ENCODE peak calls at places on chromosomes 2 and 18, in five cellular contexts. C is A549, L is pancreas, T is right cardiac atrium, M is tibial artery. E is an unnamed sample. For H3K9me3, the result is how much of the 10 kb centered on the place peaks cover.

GRCh38 chr2:7118606-7119503 is 201.6 kb downstream of the RNF144A start:
- DNase-seq in C (peak), L (no peak), T (peak), M (no peak), E (no peak)

GRCh38 chr2:163919717-163920116 is 183.9 kb upstream of the FIGN start:
- DNase-seq in C (no peak), L (no peak), T (no peak), M (no peak), E (no peak)

GRCh38 chr2:218648473-218649100 is 10.8 kb downstream of the ZNF142 start:
- DNase-seq in C (peak), L (no peak), T (peak), M (peak), E (peak)

GRCh38 chr2:240731327-240731626 is 39.6 kb downstream of the AQP12A start:
- DNase-seq in C (no peak), L (no peak), T (no peak), M (no peak), E (no peak)

GRCh38 chr18:32301976-32302743 is 112.3 kb downstream of the MEP1B start:
- DNase-seq in C (peak), L (no peak), T (no peak), M (no peak), E (no peak)

GRCh38 chr18:38241736-38242135 is 676.1 kb upstream of the CELF4 start:
- DNase-seq in C (no peak), L (no peak), T (no peak), M (no peak), E (no peak)

GRCh38 chr2:20050104-20050711 is 1.2 kb downstream of the LAPTM4A start:
- DNase-seq in C (no peak), L (no peak), T (no peak), M (no peak), E (peak)

GRCh38 chr2:11807156-11808015 is 61.0 kb downstream of the LPIN1 start:
- DNase-seq in C (no peak), L (no peak), T (no peak), M (no peak), E (no peak)

GRCh38 chr2:126837926-126838717 is 60.6 kb upstream of the TEX51 start:
- DNase-seq in C (no peak), L (no peak), T (no peak), M (no peak), E (no peak)

GRCh38 chr2:233209117-233209977 is 42.1 kb upstream of the ATG16L1 start:
- DNase-seq in C (peak), L (no peak), T (no peak), M (no peak), E (no peak)

GRCh38 chr18:23799540-23799939 is 110.3 kb downstream of the LAMA3 start:
- DNase-seq in C (no peak), L (no peak), T (no peak), M (no peak), E (no peak)

GRCh38 chr2:32061430-32061829 is 1.9 kb upstream of the SPAST start:
- DNase-seq in C (no peak), L (no peak), T (no peak), M (no peak), E (no peak)

GRCh38 chr2:197088694-197089093 is 162.2 kb upstream of the PGAP1 start:
- DNase-seq in C (no peak), L (no peak), T (no peak), M (no peak), E (no peak)

GRCh38 chr2:6986251-6986893 is 69.2 kb downstream of the RNF144A start:
- DNase-seq in C (no peak), L (peak), T (no peak), M (no peak), E (no peak)

GRCh38 chr18:53747761-53748160 is 476.7 kb downstream of the MBD2 start:
- DNase-seq in C (no peak), L (no peak), T (no peak), M (no peak), E (no peak)

GRCh38 chr18:48803951-48804855 is 146.6 kb downstream of the SMAD7 start:
- DNase-seq in C (no peak), L (no peak), T (no peak), M (peak), E (no peak)

GRCh38 chr2:164868563-164869419 is 27.2 kb upstream of the COBLL1 start:
- DNase-seq in C (no peak), L (no peak), T (no peak), M (no peak), E (no peak)

GRCh38 chr2:86703704-86704370 is 16.3 kb upstream of the RMND5A start:
- DNase-seq in C (no peak), L (peak), T (no peak), M (no peak), E (no peak)

GRCh38 chr2:181937473-181937872 is 45.9 kb downstream of the ITPRID2 start:
- DNase-seq in C (no peak), L (no peak), T (no peak), M (no peak), E (no peak)

GRCh38 chr2:178301595-178302324 is 107.4 kb downstream of the OSBPL6 start:
- DNase-seq in C (no peak), L (no peak), T (no peak), M (no peak), E (no peak)

GRCh38 chr18:22176282-22176621 is 6.9 kb downstream of the GATA6 start:
- DNase-seq in C (no peak), L (no peak), T (no peak), M (no peak), E (no peak)

GRCh38 chr2:12577086-12577485 is 139.7 kb upstream of the TRIB2 start:
- DNase-seq in C (no peak), L (no peak), T (no peak), M (no peak), E (no peak)

GRCh38 chr18:45998244-45998643 is 31.1 kb upstream of the EPG5 start:
- DNase-seq in C (no peak), L (no peak), T (no peak), M (no peak), E (peak)

GRCh38 chr2:9336209-9336533 is 87.2 kb downstream of the ITGB1BP1 start:
- DNase-seq in C (no peak), L (no peak), T (no peak), M (no peak), E (no peak)

GRCh38 chr2:232520088-232520487 is at the start of gene PRSS56:
- DNase-seq in C (no peak), L (no peak), T (no peak), M (no peak), E (no peak)

GRCh38 chr2:182952741-182953450 is 85.4 kb downstream of the NCKAP1 start:
- DNase-seq in C (no peak), L (no peak), T (no peak), M (no peak), E (no peak)

GRCh38 chr2:220682616-220683015 is 889.5 kb downstream of the EPHA4 start:
- DNase-seq in C (no peak), L (no peak), T (no peak), M (no peak), E (no peak)

GRCh38 chr18:26335139-26335933 is 109.1 kb downstream of the TAF4B start:
- DNase-seq in C (no peak), L (no peak), T (no peak), M (no peak), E (no peak)

GRCh38 chr2:120552800-120553471 is 182.7 kb upstream of the GLI2 start:
- DNase-seq in C (peak), L (peak), T (peak), M (peak), E (no peak)

GRCh38 chr18:55415258-55415871 is 172.6 kb downstream of the TCF4 start:
- DNase-seq in C (peak), L (peak), T (peak), M (peak), E (peak)

GRCh38 chr2:65377556-65378307 is 54.7 kb downstream of the SPRED2 start:
- DNase-seq in C (no peak), L (no peak), T (no peak), M (no peak), E (no peak)

GRCh38 chr18:55349685-55350084 is 238.3 kb downstream of the TCF4 start:
- DNase-seq in C (no peak), L (no peak), T (no peak), M (no peak), E (no peak)

GRCh38 chr2:66343259-66343658 is 91.7 kb upstream of the MEIS1 start:
- DNase-seq in C (no peak), L (no peak), T (no peak), M (no peak), E (no peak)

GRCh38 chr2:188322569-188323531 is 31.2 kb downstream of the GULP1 start:
- DNase-seq in C (no peak), L (no peak), T (no peak), M (no peak), E (no peak)

GRCh38 chr2:98799375-98800329 is 68.7 kb upstream of the MGAT4A start:
- DNase-seq in C (no peak), L (no peak), T (no peak), M (no peak), E (no peak)

GRCh38 chr2:161427413-161428239 is 11.5 kb downstream of the TBR1 start:
- DNase-seq in C (no peak), L (peak), T (no peak), M (no peak), E (no peak)
- H3K9me3 ChIP-seq in C (under half), L (under half), T (under half), M (under half), E (under half)

GRCh38 chr2:102186676-102187190 is at the start of gene IL1RL2:
- DNase-seq in C (no peak), L (no peak), T (peak), M (no peak), E (no peak)
- H3K27ac ChIP-seq in C (no peak), L (no peak), T (peak), M (peak), E (no peak)

GRCh38 chr2:30500699-30501098 is 53.7 kb downstream of the LCLAT1 start:
- DNase-seq in C (no peak), L (no peak), T (no peak), M (no peak), E (no peak)
- H3K9me3 ChIP-seq in C (under half), L (under half), T (under half), M (under half), E (under half)

GRCh38 chr2:236685979-236686520 is 116.4 kb downstream of the ACKR3 start:
- DNase-seq in C (no peak), L (no peak), T (no peak), M (peak), E (no peak)
- H3K27ac ChIP-seq in C (no peak), L (no peak), T (no peak), M (no peak), E (no peak)

E was measured in CD8-positive, alpha-beta T cell.